ENCODE peak calls at places on chromosomes 7 and 10, in seven cellular contexts. Y is left lung, Q is A549, G is aorta, V is Peyer's patch, L is SK-N-SH, C is HCT116. X is an unnamed sample. For H3K9me3, the result is how much of the 10 kb centered on the place peaks cover.

GRCh38 chr10:86962136-86962980 is 4.0 kb downstream of the SNCG start:
- DNase-seq in V (no peak), L (no peak), Y (no peak), Q (no peak), G (no peak), C (no peak), X (no peak)

GRCh38 chr7:1843271-1843861 is 173.3 kb downstream of the ELFN1 start:
- DNase-seq in Q (no peak), V (no peak), C (no peak), G (peak), Y (no peak), L (no peak), X (no peak)

GRCh38 chr7:135771961-135772638 is 23.5 kb upstream of the FAM180A start:
- DNase-seq in C (no peak), G (no peak), L (no peak), Q (no peak), Y (no peak), V (no peak), X (no peak)

GRCh38 chr7:13262929-13263530 is 575.6 kb downstream of the ARL4A start:
- DNase-seq in Y (no peak), G (no peak), V (no peak), L (peak), Q (peak), C (peak), X (no peak)

GRCh38 chr7:21013765-21014502 is 227.2 kb upstream of the SP8 start:
- DNase-seq in G (no peak), Y (no peak), V (no peak), L (no peak), C (no peak), Q (no peak), X (no peak)

GRCh38 chr7:117034851-117035462 is 81.7 kb downstream of the ST7 start:
- DNase-seq in C (no peak), Y (no peak), V (no peak), Q (no peak), G (no peak), L (no peak), X (no peak)

GRCh38 chr10:121683803-121684202 is 85.6 kb upstream of the FGFR2 start:
- DNase-seq in G (no peak), C (no peak), L (peak), V (no peak), Y (no peak), Q (no peak), X (no peak)

GRCh38 chr7:127530148-127530547 is 55.2 kb downstream of the GCC1 start:
- DNase-seq in Y (no peak), G (no peak), V (no peak), Q (no peak), C (no peak), L (no peak), X (no peak)

GRCh38 chr7:28858206-28858605 is 99.9 kb downstream of the TRIL start:
- DNase-seq in V (no peak), C (no peak), Q (no peak), L (no peak), G (no peak), Y (no peak), X (no peak)

GRCh38 chr7:107891619-107892366 is 810 bp downstream of the DLD start:
- DNase-seq in Q (no peak), G (no peak), V (no peak), L (no peak), C (no peak), Y (no peak), X (no peak)

GRCh38 chr7:107029061-107029763 is 15.3 kb upstream of the PRKAR2B start:
- DNase-seq in Y (no peak), Q (no peak), V (no peak), L (peak), C (no peak), G (no peak), X (no peak)

GRCh38 chr7:26193432-26194206 is 6.9 kb downstream of the HNRNPA2B1 start:
- DNase-seq in V (no peak), Q (no peak), C (no peak), L (no peak), G (no peak), Y (no peak), X (no peak)

GRCh38 chr7:2779086-2779485 is 65.0 kb downstream of the GNA12 start:
- DNase-seq in G (no peak), C (no peak), L (no peak), V (no peak), Y (no peak), Q (no peak), X (no peak)

GRCh38 chr10:62459072-62459471 is 84.9 kb downstream of the ZNF365 start:
- DNase-seq in V (no peak), Y (no peak), G (no peak), L (no peak), C (no peak), Q (no peak), X (no peak)

GRCh38 chr10:69009360-69009759 is 20.8 kb downstream of the KIFBP start:
- DNase-seq in L (no peak), Y (no peak), C (no peak), G (no peak), Q (no peak), V (no peak), X (no peak)

GRCh38 chr7:148623586-148624282 is 33.2 kb downstream of the C7orf33 start:
- DNase-seq in C (no peak), V (no peak), Q (no peak), Y (no peak), L (no peak), G (no peak), X (no peak)

GRCh38 chr7:20795881-20796280 is 9.2 kb upstream of the SP8 start:
- DNase-seq in V (no peak), C (no peak), G (no peak), Q (no peak), Y (no peak), L (no peak), X (no peak)

GRCh38 chr7:1029637-1030443 is 14.5 kb upstream of the GPR146 start:
- DNase-seq in L (no peak), C (no peak), G (no peak), Q (no peak), V (no peak), Y (no peak), X (no peak)

GRCh38 chr10:47019546-47019945 is 108.3 kb downstream of the PTPN20 start:
- DNase-seq in G (no peak), C (no peak), L (no peak), V (no peak), Q (no peak), Y (no peak), X (no peak)

GRCh38 chr10:33306756-33307519 is 27.5 kb downstream of the NRP1 start:
- DNase-seq in C (no peak), Y (no peak), G (no peak), L (no peak), Q (no peak), V (no peak), X (no peak)

GRCh38 chr10:54815583-54815982 is 14.6 kb upstream of the PCDH15 start:
- DNase-seq in Y (no peak), L (no peak), C (no peak), Q (no peak), G (no peak), V (no peak), X (no peak)

GRCh38 chr7:128919881-128920789 is 9.6 kb upstream of the KCP start:
- DNase-seq in V (peak), C (no peak), Y (no peak), Q (no peak), G (no peak), L (peak), X (no peak)

GRCh38 chr7:159151231-159151630 is 6.6 kb upstream of the VIPR2 start:
- DNase-seq in V (no peak), Q (no peak), Y (no peak), L (no peak), G (no peak), C (no peak), X (no peak)

GRCh38 chr10:51667992-51668689 is 31.3 kb downstream of the CSTF2T start:
- DNase-seq in Q (no peak), L (peak), Y (no peak), C (no peak), G (no peak), V (no peak), X (no peak)

GRCh38 chr10:80290474-80291220 is 1.2 kb upstream of the MAT1A start:
- DNase-seq in G (no peak), Y (no peak), V (no peak), L (no peak), Q (no peak), C (no peak), X (no peak)

GRCh38 chr7:69962077-69962855 is 364.0 kb downstream of the AUTS2 start:
- DNase-seq in Q (no peak), L (peak), V (no peak), G (no peak), Y (peak), C (no peak), X (no peak)

GRCh38 chr7:21773326-21773725 is 172.4 kb downstream of the CDCA7L start:
- DNase-seq in V (no peak), L (no peak), C (no peak), G (no peak), Q (no peak), Y (no peak), X (no peak)

GRCh38 chr10:31215052-31215451 is 104.0 kb upstream of the ZEB1 start:
- DNase-seq in L (no peak), Q (no peak), C (no peak), G (no peak), Y (no peak), V (no peak), X (no peak)

GRCh38 chr10:77446700-77447099 is 190.9 kb downstream of the KCNMA1 start:
- DNase-seq in Y (no peak), Q (no peak), V (no peak), G (no peak), C (no peak), L (no peak), X (no peak)

GRCh38 chr7:23893172-23893941 is 183.3 kb downstream of the STK31 start:
- DNase-seq in L (peak), Y (no peak), Q (no peak), V (no peak), G (no peak), C (no peak), X (no peak)

GRCh38 chr10:72009430-72010081 is 45.4 kb downstream of the CHST3 start:
- DNase-seq in C (no peak), L (peak), G (peak), Y (peak), V (no peak), Q (no peak), X (peak)

GRCh38 chr7:132066776-132067175 is 509.5 kb downstream of the PLXNA4 start:
- DNase-seq in V (no peak), Q (no peak), C (no peak), L (no peak), Y (no peak), G (peak), X (no peak)

GRCh38 chr10:125283191-125283590 is 122.8 kb upstream of the CTBP2 start:
- DNase-seq in Y (no peak), C (no peak), Q (no peak), L (peak), G (no peak), V (no peak), X (no peak)

GRCh38 chr7:132485136-132485535 is 91.1 kb downstream of the PLXNA4 start:
- DNase-seq in Y (no peak), G (no peak), C (no peak), L (no peak), Q (no peak), V (no peak), X (no peak)

GRCh38 chr7:81114682-81115081 is 195.8 kb upstream of the SEMA3C start:
- DNase-seq in C (no peak), Y (no peak), L (no peak), Q (no peak), V (no peak), G (no peak), X (no peak)

GRCh38 chr10:29949411-29950011 is 109.9 kb downstream of the JCAD start:
- DNase-seq in L (no peak), C (no peak), G (no peak), V (no peak), Y (no peak), Q (no peak), X (no peak)

GRCh38 chr7:106041140-106041717 is 70.9 kb downstream of the SYPL1 start:
- DNase-seq in G (no peak), C (peak), Y (no peak), L (peak), V (no peak), Q (peak), X (no peak)

GRCh38 chr10:129098517-129098916 is 368.5 kb upstream of the MGMT start:
- DNase-seq in L (no peak), C (no peak), V (no peak), Q (no peak), Y (no peak), G (no peak), X (no peak)

GRCh38 chr10:111360260-111360925 is 283.6 kb downstream of the ADRA2A start:
- DNase-seq in Q (no peak), V (no peak), G (no peak), L (peak), Y (peak), C (peak), X (no peak)

DNA sequence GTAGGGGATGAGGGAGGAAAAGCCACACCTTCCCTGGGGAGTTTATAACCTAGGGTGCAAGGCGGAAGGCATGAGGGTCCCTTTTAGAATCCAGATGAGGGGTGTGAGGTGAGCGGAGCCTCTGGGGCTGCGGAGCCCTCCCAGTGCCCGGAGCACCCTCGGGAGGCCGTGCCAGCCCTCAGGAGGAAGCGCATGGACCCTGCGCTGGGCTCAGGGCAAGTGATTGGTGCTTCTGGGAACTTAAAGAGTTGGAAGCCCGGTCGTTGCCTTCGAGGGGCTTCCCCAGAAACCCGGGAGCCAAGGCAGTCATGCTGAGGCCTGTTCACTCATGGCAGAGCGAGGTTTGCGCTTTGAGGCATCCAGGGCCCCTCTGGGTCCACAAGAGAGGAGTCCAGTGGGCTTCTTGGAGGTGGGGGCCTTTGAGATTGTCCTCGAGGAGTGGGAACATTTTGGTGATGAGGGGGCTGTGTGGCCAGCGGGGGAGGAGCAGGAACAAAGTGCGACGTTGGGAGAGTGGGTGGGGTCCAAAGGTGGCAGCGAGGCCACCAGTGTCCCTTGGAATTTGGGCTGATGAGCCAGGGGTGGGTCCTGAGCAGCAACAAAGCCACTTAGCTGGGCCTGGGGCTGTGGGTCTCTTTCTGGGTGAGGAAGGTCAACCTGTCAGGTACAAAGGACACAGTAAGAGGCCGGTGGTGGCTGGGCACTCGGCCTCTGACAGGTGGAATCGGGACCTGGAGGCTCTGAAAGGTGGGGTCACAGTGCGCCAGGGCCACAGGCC is 79.9 kb downstream of the MKI67 start:
- DNase-seq in Y (peak), V (no peak), Q (no peak), C (no peak), G (peak), L (no peak), X (no peak)
- H3K4me3 ChIP-seq in Y (no peak), V (no peak), Q (no peak), C (peak), G (no peak), L (no peak), X (no peak)

DNA sequence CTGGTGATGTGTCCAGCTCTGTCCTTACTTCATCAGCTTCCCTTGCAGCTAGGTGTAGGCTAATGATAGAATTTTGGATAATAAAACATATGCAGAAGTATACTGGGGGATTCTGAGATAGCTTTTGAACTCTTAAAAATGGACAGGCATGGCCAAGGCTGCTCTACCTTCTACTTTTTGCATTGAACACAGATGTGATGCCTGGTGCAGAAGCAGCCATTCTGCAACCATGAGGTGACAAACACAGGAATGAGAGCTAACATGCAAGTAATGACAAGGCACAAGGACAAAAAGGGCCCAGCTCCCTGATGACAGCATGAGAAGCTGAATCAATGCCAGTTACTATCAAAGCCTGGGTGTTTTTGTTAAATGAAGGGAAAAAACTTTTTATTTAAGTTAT is 686.5 kb upstream of the AUTS2 start:
- DNase-seq in L (no peak), Q (no peak), C (no peak), Y (no peak), V (no peak), G (no peak), X (no peak)
- H3K9me3 ChIP-seq in L (under half), Q (under half), C (under half), Y (under half), V (under half), G (under half), X (under half)

GRCh38 chr10:131249957-131250347 is 61.6 kb downstream of the TCERG1L start:
- DNase-seq in Q (no peak), V (peak), C (no peak), L (no peak), G (no peak), Y (no peak), X (no peak)
- H3K27ac ChIP-seq in Q (no peak), V (no peak), C (no peak), L (no peak), G (no peak), Y (no peak), X (no peak)

GRCh38 chr10:60914676-60915075 is 29.3 kb downstream of the RHOBTB1 start:
- DNase-seq in G (peak), C (no peak), L (no peak), V (no peak), Q (no peak), Y (no peak), X (peak)
- H3K4me3 ChIP-seq in G (no peak), C (no peak), L (no peak), V (no peak), Q (no peak), Y (no peak), X (no peak)

DNA sequence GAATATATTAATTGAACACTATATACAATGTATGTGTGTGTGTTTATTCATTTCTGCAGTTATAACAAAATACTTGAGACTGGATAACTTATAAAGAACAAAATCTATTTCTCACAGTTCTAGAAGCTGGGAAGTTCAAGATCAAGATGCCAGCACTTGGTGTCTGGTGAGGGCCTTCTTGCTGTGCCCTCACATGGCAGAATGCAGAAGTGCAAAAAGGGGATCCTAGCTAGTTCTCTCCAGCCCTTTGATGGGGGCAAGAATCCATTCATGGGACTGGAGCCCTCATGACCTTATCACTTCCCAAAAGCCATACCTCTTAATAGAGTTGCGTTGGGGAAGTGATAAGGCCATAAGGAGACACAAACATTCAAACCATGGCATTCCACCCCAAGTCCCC is 8.4 kb downstream of the GRB10 start:
- DNase-seq in Y (no peak), V (no peak), G (no peak), C (no peak), L (no peak), Q (no peak), X (no peak)
- H3K9me3 ChIP-seq in Y (under half), V (under half), G (under half), C (under half), L (under half), Q (under half), X (under half)

GRCh38 chr7:8597565-8597964 is 164.2 kb downstream of the NXPH1 start:
- DNase-seq in Y (no peak), C (no peak), G (no peak), Q (no peak), L (no peak), V (no peak), X (no peak)
- H3K27ac ChIP-seq in Y (no peak), C (no peak), G (no peak), Q (no peak), L (no peak), V (no peak), X (no peak)

GRCh38 chr7:50145801-50146338 is 52.8 kb upstream of the ZPBP start:
- DNase-seq in L (no peak), C (no peak), V (no peak), G (no peak), Y (no peak), Q (no peak), X (no peak)
- H3K4me3 ChIP-seq in L (no peak), C (no peak), V (no peak), G (no peak), Y (no peak), Q (no peak), X (no peak)

GRCh38 chr7:99099499-99100077 is 44.3 kb downstream of the SMURF1 start:
- DNase-seq in C (no peak), Y (no peak), L (no peak), G (no peak), V (no peak), Q (no peak), X (no peak)
- H3K9me3 ChIP-seq in C (under half), Y (under half), L (under half), G (under half), V (under half), Q (under half), X (under half)

GRCh38 chr10:28708921-28709461 is 31.7 kb downstream of the BAMBI start:
- DNase-seq in V (no peak), Q (no peak), L (no peak), Y (no peak), C (no peak), G (no peak), X (no peak)

GRCh38 chr10:28711079-28711478 is 33.8 kb downstream of the BAMBI start:
- DNase-seq in G (no peak), C (no peak), Q (no peak), Y (no peak), V (no peak), L (no peak), X (no peak)

GRCh38 chr10:28711776-28712175 is 34.5 kb downstream of the BAMBI start:
- DNase-seq in G (no peak), Q (no peak), V (no peak), Y (no peak), C (no peak), L (no peak), X (no peak)

GRCh38 chr10:28713626-28714352 is 36.5 kb downstream of the BAMBI start:
- DNase-seq in Q (no peak), Y (no peak), C (no peak), V (no peak), G (no peak), L (no peak), X (no peak)

GRCh38 chr10:28710227-28710889 is 33.0 kb downstream of the BAMBI start:
- DNase-seq in Q (no peak), G (no peak), V (no peak), Y (no peak), C (no peak), L (no peak), X (no peak)
- H3K27ac ChIP-seq in Q (no peak), G (no peak), V (no peak), Y (no peak), C (no peak), L (no peak), X (no peak)

GRCh38 chr7:74027683-74028320 is at the start of gene ELN:
- DNase-seq in Y (peak), V (no peak), C (no peak), L (peak), G (peak), Q (no peak), X (no peak)

GRCh38 chr7:74028321-74028812 is 394 bp downstream of the ELN start:
- DNase-seq in Y (no peak), V (no peak), C (no peak), L (no peak), Q (no peak), G (no peak), X (no peak)

GRCh38 chr7:74030861-74031260 is 2.9 kb downstream of the ELN start:
- DNase-seq in G (no peak), Y (no peak), L (no peak), Q (no peak), C (no peak), V (no peak), X (no peak)

GRCh38 chr7:74029991-74030415 is 2.0 kb downstream of the ELN start:
- DNase-seq in G (no peak), L (no peak), C (no peak), V (no peak), Y (no peak), Q (no peak), X (no peak)

GRCh38 chr7:74029094-74029785 is 1.3 kb downstream of the ELN start:
- DNase-seq in V (no peak), C (no peak), Q (no peak), L (no peak), G (peak), Y (no peak), X (no peak)
- H3K4me3 ChIP-seq in V (peak), C (no peak), Q (no peak), L (no peak), G (peak), Y (peak), X (peak)